ENCODE peak calls at places on chromosomes 13 and 19, in four cellular contexts. S, Q, I and Z are unnamed samples.

GRCh38 chr13:97567510-97568243 is 133.7 kb downstream of the RAP2A start:
- DNase-seq in Q (no peak), I (peak; percentile 77), S (peak; percentile 5), Z (no peak)

GRCh38 chr13:38017320-38017719 is 147.7 kb upstream of the TRPC4 start:
- DNase-seq in I (no peak), Q (no peak), S (no peak), Z (no peak)

GRCh38 chr13:23159587-23160240 is 21.1 kb upstream of the SGCG start:
- DNase-seq in Q (no peak), S (no peak), I (no peak), Z (no peak)

GRCh38 chr13:79988573-79988972 is 352.4 kb downstream of the SPRY2 start:
- DNase-seq in I (no peak), Q (no peak), S (peak; percentile 94), Z (no peak)

GRCh38 chr19:46718157-46718933 is 1.4 kb upstream of the PRKD2 start:
- DNase-seq in S (no peak), Q (peak; percentile 68), I (no peak), Z (no peak)

GRCh38 chr13:110403315-110403714 is 96.2 kb downstream of the COL4A2 start:
- DNase-seq in S (peak; percentile 81), I (no peak), Q (no peak), Z (no peak)

GRCh38 chr19:32318884-32319520 is 26.4 kb upstream of the ZNF507 start:
- DNase-seq in S (no peak), I (no peak), Q (no peak), Z (no peak)

GRCh38 chr19:8512115-8512967 is 1.6 kb downstream of the ZNF414 start:
- DNase-seq in I (no peak), Q (peak; percentile 30), S (no peak), Z (no peak)

GRCh38 chr13:78680611-78681010 is 21.7 kb upstream of the OBI1 start:
- DNase-seq in S (no peak), I (no peak), Q (no peak), Z (no peak)

GRCh38 chr19:49592486-49593232 is 1.7 kb downstream of the PRR12 start:
- DNase-seq in S (no peak), I (no peak), Q (peak; percentile 49), Z (peak; percentile 25)

GRCh38 chr19:41774515-41774980 is 19.2 kb downstream of the CEACAM6 start:
- DNase-seq in S (no peak), I (no peak), Q (no peak), Z (no peak)

GRCh38 chr19:38682872-38683392 is 35.5 kb downstream of the ACTN4 start:
- DNase-seq in S (no peak), Q (no peak), I (no peak), Z (no peak)

GRCh38 chr19:41309225-41310030 is 544 bp upstream of the CCDC97 start:
- DNase-seq in Q (no peak), S (no peak), I (no peak), Z (no peak)

GRCh38 chr19:30059741-30060140 is 117.7 kb downstream of the URI1 start:
- DNase-seq in S (no peak), Q (no peak), I (no peak), Z (no peak)

GRCh38 chr13:107866007-107866665 is 349.2 kb downstream of the LIG4 start:
- DNase-seq in I (peak; percentile 70), S (no peak), Q (no peak), Z (no peak)

GRCh38 chr19:1843646-1844394 is 4.5 kb downstream of the REXO1 start:
- DNase-seq in I (no peak), Q (no peak), S (no peak), Z (no peak)

GRCh38 chr19:35959040-35959967 is 23.1 kb downstream of the LRFN3 start:
- DNase-seq in S (no peak), Q (peak; percentile 51), I (peak; percentile 85), Z (no peak)

GRCh38 chr19:15223649-15224371 is 8.4 kb downstream of the EPHX3 start:
- DNase-seq in Q (no peak), I (no peak), S (no peak), Z (no peak)

GRCh38 chr13:75405976-75406703 is 75.8 kb downstream of the TBC1D4 start:
- DNase-seq in I (no peak), S (no peak), Q (no peak), Z (no peak)

GRCh38 chr19:10829967-10830366 is 6.0 kb downstream of the TMED1 start:
- DNase-seq in Q (no peak), I (peak; percentile 79), S (no peak), Z (no peak)

GRCh38 chr19:34832581-34833112 is 59.6 kb upstream of the ZNF599 start:
- DNase-seq in Q (no peak), S (no peak), I (no peak), Z (no peak)

GRCh38 chr19:34145741-34146202 is 26.5 kb upstream of the LSM14A start:
- DNase-seq in I (no peak), Q (peak; percentile 63), S (peak; percentile 37), Z (peak; percentile 47)

GRCh38 chr19:31263317-31263716 is 85.9 kb downstream of the TSHZ3 start:
- DNase-seq in Q (no peak), S (no peak), I (peak; percentile 51), Z (no peak)

GRCh38 chr13:101115762-101116161 is 300.5 kb downstream of the NALCN start:
- DNase-seq in Q (no peak), I (no peak), S (peak; percentile 6), Z (no peak)

GRCh38 chr19:18501832-18502231 is 20.0 kb downstream of the ELL start:
- DNase-seq in S (no peak), Q (no peak), I (no peak), Z (no peak)

GRCh38 chr19:29660835-29661234 is 4.4 kb upstream of the PLEKHF1 start:
- DNase-seq in Q (no peak), I (no peak), S (no peak), Z (no peak)

GRCh38 chr13:34913040-34913439 is 29.0 kb upstream of the NBEA start:
- DNase-seq in Q (no peak), S (peak; percentile 3), I (no peak), Z (no peak)

GRCh38 chr19:32339988-32340874 is 5.2 kb upstream of the ZNF507 start:
- DNase-seq in I (peak; percentile 81), Q (peak; percentile 53), S (peak; percentile 34), Z (peak; percentile 1)